ENCODE peak calls at places on chromosomes 13 and 19, in six cellular contexts. L is H4; I is GM20000; A is GM13977; P is NCI-H2171; B is activated effector memory CD4-positive, alpha-beta T cell treated with Interleukin-2 at 50 U/mL for 16 hours. Z is an unnamed sample.

GRCh38 chr19:34662919-34663318 is 14.0 kb downstream of the SCGB2B2 start:
- DNase-seq in B (peak; percentile 12), P (peak; percentile 38), I (peak; percentile 47), L (peak; percentile 67), A (peak; percentile 44), Z (no peak)

GRCh38 chr19:10001899-10002298 is 8.4 kb downstream of the COL5A3 start:
- DNase-seq in P (no peak), A (no peak), B (no peak), L (no peak), I (no peak), Z (peak; percentile 77)

GRCh38 chr19:51688665-51689571 is 4.2 kb upstream of the SPACA6 start:
- DNase-seq in A (peak; percentile 54), I (peak; percentile 49), B (no peak), L (peak; percentile 97), P (peak; percentile 50), Z (peak; percentile 91)

GRCh38 chr19:1804858-1805257 is 7.2 kb downstream of the ATP8B3 start:
- DNase-seq in B (no peak), I (no peak), A (no peak), L (no peak), P (no peak), Z (no peak)

GRCh38 chr19:54684537-54684936 is 21.8 kb downstream of the LILRB4 start:
- DNase-seq in L (peak; percentile 56), I (peak; percentile 46), A (no peak), B (no peak), P (no peak), Z (no peak)

GRCh38 chr13:54965881-54966280 is 1937.3 kb downstream of the OLFM4 start:
- DNase-seq in I (no peak), B (no peak), P (no peak), A (no peak), L (peak; percentile 42), Z (no peak)

GRCh38 chr19:41969772-41970458 is 10.8 kb upstream of the RABAC1 start:
- DNase-seq in P (no peak), B (no peak), L (no peak), I (no peak), A (no peak), Z (no peak)

GRCh38 chr19:35144600-35145436 is 1.8 kb downstream of the FXYD7 start:
- DNase-seq in A (no peak), L (peak; percentile 68), I (no peak), P (peak; percentile 80), B (no peak), Z (no peak)